ENCODE peak calls at places on chromosomes 4 and X, in six cellular contexts. T is HEK293T, M is fibroblast of pulmonary artery, L is mesendoderm, H is HuH-7.5, D is mammary epithelial cell. R is an unnamed sample.

GRCh38 chr4:165537028-165537648 is 158.3 kb downstream of the CPE start:
- DNase-seq in L (peak; percentile 54), H (peak; percentile 15), M (peak; percentile 83), D (peak; percentile 37), T (peak; percentile 50), R (peak; percentile 72)

GRCh38 chr4:153153339-153153851 is 50.8 kb upstream of the TRIM2 start:
- DNase-seq in T (peak; percentile 56), H (peak; percentile 34), M (no peak), L (peak; percentile 90), D (peak; percentile 51), R (peak; percentile 85)

GRCh38 chr4:139843643-139844042 is 178.0 kb downstream of the MGST2 start:
- DNase-seq in H (no peak), M (no peak), L (no peak), T (no peak), D (no peak), R (no peak)

GRCh38 chr4:189845145-189845846 is 95.4 kb upstream of the FRG1 start:
- DNase-seq in M (no peak), D (no peak), L (no peak), H (no peak), T (no peak), R (no peak)

GRCh38 chr4:86918539-86919072 is 16.2 kb upstream of the AFF1 start:
- DNase-seq in H (no peak), L (no peak), T (no peak), M (peak; percentile 58), D (peak; percentile 68), R (no peak)

GRCh38 chr4:5205981-5206380 is 154.7 kb downstream of the STK32B start:
- DNase-seq in D (no peak), M (no peak), H (no peak), L (no peak), T (no peak), R (no peak)

GRCh38 chr4:88746186-88746585 is 48.6 kb upstream of the NAP1L5 start:
- DNase-seq in T (no peak), H (no peak), D (no peak), L (no peak), M (no peak), R (no peak)

GRCh38 chr4:12949719-12950118 is 534.4 kb downstream of the RAB28 start:
- DNase-seq in M (no peak), T (no peak), D (no peak), H (no peak), L (no peak), R (peak; percentile 4)

GRCh38 chr4:73676881-73677323 is 56.7 kb upstream of the RASSF6 start:
- DNase-seq in M (peak; percentile 55), L (no peak), D (peak; percentile 99), H (no peak), T (no peak), R (peak; percentile 76)

GRCh38 chr4:112952301-112952700 is 97.2 kb upstream of the ANK2 start:
- DNase-seq in L (no peak), H (no peak), M (no peak), D (no peak), T (no peak), R (no peak)

GRCh38 chr4:182829196-182829595 is 88.0 kb downstream of the DCTD start:
- DNase-seq in D (no peak), M (no peak), L (no peak), T (no peak), H (no peak), R (no peak)

GRCh38 chr4:8646296-8647093 is 53.9 kb downstream of the CPZ start:
- DNase-seq in H (no peak), T (peak; percentile 60), L (no peak), D (no peak), M (no peak), R (peak; percentile 82)

GRCh38 chr4:32140636-32141035 is 1420.5 kb downstream of the PCDH7 start:
- DNase-seq in H (no peak), M (peak; percentile 86), T (no peak), D (peak; percentile 97), L (peak; percentile 14), R (no peak)

GRCh38 chrX:53580742-53581504 is 105.6 kb downstream of the HUWE1 start:
- DNase-seq in T (no peak), D (no peak), H (no peak), L (no peak), M (no peak), R (peak; percentile 1)

GRCh38 chrX:48972214-48973164 is 845 bp upstream of the KCND1 start:
- DNase-seq in D (no peak), L (peak; percentile 74), T (peak; percentile 64), H (peak; percentile 56), M (peak; percentile 57), R (peak; percentile 54)

GRCh38 chr4:113157086-113157857 is 107.8 kb downstream of the ANK2 start:
- DNase-seq in M (no peak), H (no peak), D (no peak), L (peak; percentile 92), T (no peak), R (no peak)

GRCh38 chrX:150486011-150486410 is 82.4 kb upstream of the MTM1 start:
- DNase-seq in L (peak; percentile 62), D (peak; percentile 30), M (peak; percentile 71), T (peak; percentile 66), H (peak; percentile 28), R (peak; percentile 51)

GRCh38 chr4:112422644-112423043 is 93.3 kb downstream of the NEUROG2 start:
- DNase-seq in L (no peak), M (no peak), H (no peak), T (no peak), D (no peak), R (no peak)

GRCh38 chrX:150182176-150182575 is 180.9 kb upstream of the MAMLD1 start:
- DNase-seq in T (no peak), M (no peak), H (no peak), L (no peak), D (no peak), R (no peak)

GRCh38 chrX:49163555-49164419 is 1.2 kb downstream of the MAGIX start:
- DNase-seq in H (peak; percentile 96), D (peak; percentile 73), T (peak; percentile 78), M (peak; percentile 85), L (peak; percentile 92), R (peak; percentile 90)

GRCh38 chr4:67288964-67289363 is 256.3 kb downstream of the CENPC start:
- DNase-seq in M (peak; percentile 4), D (no peak), H (no peak), T (peak; percentile 30), L (peak; percentile 64), R (peak; percentile 54)

GRCh38 chrX:133265331-133265730 is 47.2 kb upstream of the TFDP3 start:
- DNase-seq in T (no peak), H (no peak), M (no peak), D (no peak), L (peak; percentile 94), R (peak; percentile 66)

GRCh38 chr4:57475424-57475823 is 365.2 kb upstream of the IGFBP7 start:
- DNase-seq in T (no peak), M (no peak), D (no peak), H (no peak), L (no peak), R (no peak)

GRCh38 chrX:70168238-70169188 is 8.8 kb upstream of the DGAT2L6 start:
- DNase-seq in L (peak; percentile 80), D (peak; percentile 19), M (peak; percentile 70), T (peak; percentile 22), H (no peak), R (peak; percentile 66)

GRCh38 chr4:154004859-154005520 is 216.1 kb upstream of the SFRP2 start:
- DNase-seq in D (peak; percentile 73), H (no peak), M (peak; percentile 90), L (peak; percentile 13), T (no peak), R (no peak)

GRCh38 chr4:174248407-174248806 is 35.1 kb downstream of the FBXO8 start:
- DNase-seq in T (no peak), L (no peak), H (no peak), D (no peak), M (no peak), R (no peak)

GRCh38 chr4:15238720-15239119 is 189.1 kb upstream of the C1QTNF7 start:
- DNase-seq in D (peak; percentile 25), H (peak; percentile 44), L (peak; percentile 70), M (peak; percentile 66), T (peak; percentile 59), R (peak; percentile 71)

GRCh38 chr4:6427439-6428090 is 44.8 kb downstream of the PPP2R2C start:
- DNase-seq in M (no peak), H (no peak), L (no peak), T (no peak), D (no peak), R (no peak)

GRCh38 chr4:1495416-1496115 is 89.3 kb upstream of the NKX1-1 start:
- DNase-seq in L (no peak), D (no peak), T (no peak), M (no peak), H (no peak), R (no peak)

GRCh38 chrX:318068-318738 is 393 bp downstream of the GTPBP6 start:
- DNase-seq in H (peak; percentile 79), M (peak; percentile 99), T (peak; percentile 89), D (peak; percentile 98), L (peak; percentile 100), R (peak; percentile 99)

GRCh38 chr4:74328501-74328900 is 20.2 kb downstream of the EPGN start:
- DNase-seq in M (no peak), L (no peak), T (no peak), D (peak; percentile 39), H (no peak), R (no peak)

GRCh38 chr4:111399523-111400135 is 745.6 kb upstream of the FAM241A start:
- DNase-seq in L (no peak), D (no peak), H (no peak), T (no peak), M (no peak), R (peak; percentile 54)

GRCh38 chr4:133162941-133163340 is 13.8 kb downstream of the PCDH10 start:
- DNase-seq in L (peak; percentile 18), T (no peak), H (no peak), D (no peak), M (no peak), R (no peak)

GRCh38 chr4:81019016-81019415 is 11.5 kb upstream of the BMP3 start:
- DNase-seq in M (no peak), D (no peak), H (no peak), T (no peak), L (no peak), R (no peak)

GRCh38 chr4:94208268-94208667 is 603 bp downstream of the SMARCAD1 start:
- DNase-seq in H (no peak), L (no peak), D (no peak), T (no peak), M (no peak), R (peak; percentile 29)

GRCh38 chr4:40046311-40046980 is 10.2 kb upstream of the N4BP2 start:
- DNase-seq in T (peak; percentile 7), M (peak; percentile 83), D (peak; percentile 31), L (peak; percentile 56), H (peak; percentile 62), R (peak; percentile 29)

GRCh38 chrX:110706446-110706845 is 89.2 kb downstream of the CHRDL1 start:
- DNase-seq in T (no peak), H (no peak), L (no peak), M (no peak), D (no peak), R (no peak)

R was measured in left kidney.